ENCODE peak calls at places on chromosomes 7 and 10, in five cellular contexts. U is hypothalamus, L is tibial nerve, J is memory B cell, P is NCI-H2029. Y is an unnamed sample.

GRCh38 chr7:35781767-35782515 is 18.9 kb upstream of the SEPTIN7 start:
- DNase-seq in U (no peak), L (no peak), J (no peak), P (no peak), Y (no peak)

GRCh38 chr7:149733131-149733531 is 40.3 kb downstream of the ZNF467 start:
- DNase-seq in U (no peak), L (no peak), J (no peak), P (no peak), Y (no peak)

GRCh38 chr10:1488970-1489548 is 248.3 kb downstream of the ADARB2 start:
- DNase-seq in U (no peak), L (no peak), J (peak; percentile 78), P (no peak), Y (no peak)

GRCh38 chr10:112232670-112233069 is 49.1 kb upstream of the GPAM start:
- DNase-seq in U (no peak), L (no peak), J (no peak), P (no peak), Y (no peak)

GRCh38 chr10:57351076-57351475 is 916.6 kb downstream of the IPMK start:
- DNase-seq in U (no peak), L (no peak), J (no peak), P (no peak), Y (no peak)

GRCh38 chr7:603152-603941 is 83.7 kb upstream of the PDGFA start:
- DNase-seq in U (no peak), L (no peak), J (no peak), P (no peak), Y (no peak)

GRCh38 chr7:32532086-32532485 is 36.8 kb downstream of the AVL9 start:
- DNase-seq in U (no peak), L (no peak), J (no peak), P (no peak), Y (no peak)

GRCh38 chr7:101216860-101217387 is 457 bp downstream of the PLOD3 start:
- DNase-seq in U (no peak), L (no peak), J (no peak), P (no peak), Y (no peak)

GRCh38 chr10:132307823-132308587 is at the start of gene STK32C:
- DNase-seq in U (peak; percentile 46), L (peak; percentile 85), J (peak; percentile 80), P (peak; percentile 58), Y (peak; percentile 85)

GRCh38 chr7:138801256-138801655 is 3.3 kb upstream of the ATP6V0A4 start:
- DNase-seq in U (no peak), L (no peak), J (no peak), P (no peak), Y (no peak)

GRCh38 chr7:22229148-22229547 is 127.8 kb downstream of the RAPGEF5 start:
- DNase-seq in U (no peak), L (no peak), J (no peak), P (no peak), Y (no peak)

GRCh38 chr10:77418211-77418640 is 219.4 kb downstream of the KCNMA1 start:
- DNase-seq in U (no peak), L (no peak), J (no peak), P (no peak), Y (no peak)